ENCODE peak calls at places on chromosomes 5 and 9, in five cellular contexts. V is natural killer cell treated with Interleukin-12 subunit alpha and Interleukin-12 subunit beta and Interleukin-15 and Interleukin-18, amount 100 ng/mL, for 72 hours; O is activated gamma-delta T cell treated with Interleukin-2 at 50 U/mL for 16 hours; N is HTR-8/SVneo; E is cardiac muscle cell. S is an unnamed sample.

GRCh38 chr9:116716441-116716840 is 29.3 kb downstream of the TRIM32 start:
- DNase-seq in V (no peak), O (no peak), N (no peak), E (no peak), S (no peak)

GRCh38 chr5:112533315-112533867 is 114.3 kb upstream of the EPB41L4A start:
- DNase-seq in V (no peak), O (no peak), N (no peak), E (no peak), S (no peak)

GRCh38 chr9:13956107-13956506 is 357.8 kb downstream of the NFIB start:
- DNase-seq in V (no peak), O (no peak), N (peak; percentile 10), E (no peak), S (no peak)

GRCh38 chr5:122896598-122897282 is 51.3 kb downstream of the SNX24 start:
- DNase-seq in V (no peak), O (no peak), N (peak; percentile 10), E (no peak), S (no peak)

GRCh38 chr9:127137640-127138360 is 15.4 kb upstream of the ANGPTL2 start:
- DNase-seq in V (no peak), O (no peak), N (no peak), E (no peak), S (no peak)

GRCh38 chr5:102678267-102679058 is 76.6 kb upstream of the PAM start:
- DNase-seq in V (no peak), O (no peak), N (no peak), E (no peak), S (no peak)

GRCh38 chr5:80248378-80248777 is 7.5 kb downstream of the SERINC5 start:
- DNase-seq in V (no peak), O (no peak), N (no peak), E (no peak), S (no peak)

GRCh38 chr9:18925880-18926279 is 107.1 kb downstream of the SAXO1 start:
- DNase-seq in V (no peak), O (no peak), N (no peak), E (no peak), S (no peak)

GRCh38 chr9:97385626-97386264 is 26.2 kb upstream of the TDRD7 start:
- DNase-seq in V (no peak), O (no peak), N (no peak), E (no peak), S (no peak)

GRCh38 chr9:72424131-72424530 is 59.1 kb upstream of the ZFAND5 start:
- DNase-seq in V (no peak), O (no peak), N (no peak), E (no peak), S (no peak)

GRCh38 chr5:14977058-14977640 is 105.6 kb upstream of the ANKH start:
- DNase-seq in V (no peak), O (no peak), N (no peak), E (no peak), S (no peak)

GRCh38 chr5:143516249-143516648 is 112.8 kb upstream of the NR3C1 start:
- DNase-seq in V (no peak), O (no peak), N (no peak), E (no peak), S (no peak)

GRCh38 chr5:176792584-176793342 is 17.6 kb upstream of the UNC5A start:
- DNase-seq in V (no peak), O (no peak), N (no peak), E (no peak), S (no peak)

GRCh38 chr5:110441035-110441434 is 285.4 kb downstream of the TMEM232 start:
- DNase-seq in V (no peak), O (no peak), N (peak; percentile 2), E (peak; percentile 13), S (no peak)

GRCh38 chr5:89437450-89438435 is 554.8 kb upstream of the MEF2C start:
- DNase-seq in V (no peak), O (no peak), N (no peak), E (no peak), S (no peak)

GRCh38 chr5:122515709-122516431 is 203.8 kb downstream of the SNCAIP start:
- DNase-seq in V (no peak), O (no peak), N (peak; percentile 61), E (peak; percentile 86), S (no peak)

GRCh38 chr5:168651654-168652053 is 72.5 kb upstream of the PANK3 start:
- DNase-seq in V (no peak), O (no peak), N (peak; percentile 60), E (no peak), S (no peak)

GRCh38 chr5:141695627-141696180 is 13.7 kb upstream of the ARAP3 start:
- DNase-seq in V (no peak), O (no peak), N (no peak), E (peak; percentile 32), S (peak; percentile 86)

GRCh38 chr5:55030220-55030619 is 6.2 kb downstream of the GZMK start:
- DNase-seq in V (no peak), O (no peak), N (no peak), E (no peak), S (no peak)

GRCh38 chr9:22469928-22470544 is 23.4 kb downstream of the DMRTA1 start:
- DNase-seq in V (no peak), O (no peak), N (peak; percentile 10), E (peak; percentile 73), S (no peak)

GRCh38 chr9:34428325-34428958 is 29.9 kb downstream of the FAM219A start:
- DNase-seq in V (no peak), O (no peak), N (no peak), E (no peak), S (no peak)

GRCh38 chr9:129007035-129007765 is 20.9 kb downstream of the SH3GLB2 start:
- DNase-seq in V (no peak), O (no peak), N (no peak), E (peak; percentile 29), S (peak; percentile 71)

GRCh38 chr5:9523090-9523813 is 22.6 kb downstream of the SEMA5A start:
- DNase-seq in V (no peak), O (no peak), N (peak; percentile 62), E (no peak), S (no peak)

GRCh38 chr5:142512041-142512679 is 173.7 kb downstream of the FGF1 start:
- DNase-seq in V (no peak), O (no peak), N (no peak), E (no peak), S (no peak)

GRCh38 chr9:130234340-130235260 is 31.0 kb upstream of the HMCN2 start:
- DNase-seq in V (no peak), O (no peak), N (no peak), E (no peak), S (no peak)

GRCh38 chr5:93581738-93582414 is 857 bp upstream of the NR2F1-AS1 start:
- DNase-seq in V (no peak), O (no peak), N (no peak), E (no peak), S (no peak)

GRCh38 chr5:152274206-152274605 is 130.9 kb downstream of the NMUR2 start:
- DNase-seq in V (no peak), O (no peak), N (no peak), E (no peak), S (no peak)

GRCh38 chr9:109652971-109653370 is 127.0 kb upstream of the PALM2AKAP2 start:
- DNase-seq in V (no peak), O (no peak), N (peak; percentile 39), E (peak; percentile 50), S (no peak)

GRCh38 chr9:130295945-130296782 is 30.6 kb downstream of the HMCN2 start:
- DNase-seq in V (no peak), O (no peak), N (no peak), E (no peak), S (peak; percentile 41)

GRCh38 chr5:21685016-21685415 is 1168.1 kb downstream of the CDH12 start:
- DNase-seq in V (no peak), O (no peak), N (no peak), E (no peak), S (no peak)

GRCh38 chr5:80033513-80033912 is 1.6 kb upstream of the THBS4 start:
- DNase-seq in V (no peak), O (no peak), N (no peak), E (no peak), S (no peak)

GRCh38 chr5:167634432-167634831 is 657.0 kb upstream of the WWC1 start:
- DNase-seq in V (no peak), O (no peak), N (no peak), E (no peak), S (no peak)

GRCh38 chr5:173232499-173233346 is 2.3 kb downstream of the NKX2-5 start:
- DNase-seq in V (no peak), O (no peak), N (no peak), E (peak; percentile 62), S (no peak)

GRCh38 chr5:151298063-151298462 is 5.5 kb downstream of the SLC36A3 start:
- DNase-seq in V (no peak), O (no peak), N (peak; percentile 66), E (peak; percentile 47), S (no peak)

GRCh38 chr9:112558476-112558875 is 71.8 kb downstream of the KIAA1958 start:
- DNase-seq in V (no peak), O (no peak), N (peak; percentile 31), E (no peak), S (no peak)

GRCh38 chr5:174732040-174733020 is 7.9 kb downstream of the MSX2 start:
- DNase-seq in V (no peak), O (no peak), N (no peak), E (peak; percentile 44), S (no peak)

GRCh38 chr5:110916373-110917049 is 155.0 kb upstream of the TSLP start:
- DNase-seq in V (no peak), O (no peak), N (peak; percentile 8), E (no peak), S (no peak)

GRCh38 chr5:57442080-57442839 is 40.4 kb downstream of the ACTBL2 start:
- DNase-seq in V (no peak), O (no peak), N (peak; percentile 48), E (no peak), S (no peak)

GRCh38 chr5:124698774-124699173 is 47.7 kb downstream of the ZNF608 start:
- DNase-seq in V (no peak), O (no peak), N (no peak), E (no peak), S (no peak)